ENCODE peak calls at places on chromosome 18, in nine cellular contexts. O, D, E, B, L, U, X, W and I are unnamed samples.

GRCh38 chr18:7772496-7772861 is 205.4 kb downstream of the PTPRM start:
- DNase-seq in D (no peak), X (no peak), L (no peak), W (no peak), B (no peak), E (no peak), U (no peak), O (no peak), I (no peak)

GRCh38 chr18:10035306-10035991 is 121.6 kb downstream of the VAPA start:
- DNase-seq in X (peak), B (no peak), D (no peak), L (no peak), U (no peak), W (peak), E (no peak), O (no peak), I (no peak)

GRCh38 chr18:30915336-30915988 is 127.1 kb downstream of the DSC3 start:
- DNase-seq in X (no peak), U (no peak), W (no peak), O (no peak), L (no peak), D (no peak), E (no peak), B (no peak), I (no peak)

GRCh38 chr18:361941-362913 is 94.4 kb upstream of the THOC1 start:
- DNase-seq in U (peak), W (peak), O (peak), D (no peak), E (peak), L (no peak), B (no peak), X (peak), I (no peak)

GRCh38 chr18:37612941-37613340 is 47.3 kb upstream of the CELF4 start:
- DNase-seq in D (no peak), X (no peak), O (no peak), B (no peak), U (no peak), L (no peak), E (no peak), W (no peak), I (no peak)

GRCh38 chr18:62999392-62999791 is 284.1 kb downstream of the PHLPP1 start:
- DNase-seq in U (no peak), E (no peak), W (peak), O (peak), L (no peak), D (no peak), B (no peak), X (peak), I (no peak)

GRCh38 chr18:9297007-9297393 is 37.6 kb upstream of the TWSG1 start:
- DNase-seq in B (no peak), L (no peak), O (no peak), E (no peak), D (no peak), W (no peak), X (no peak), U (no peak), I (no peak)

GRCh38 chr18:44699571-44700261 is 19.0 kb downstream of the SETBP1 start:
- DNase-seq in O (no peak), D (no peak), L (no peak), B (no peak), X (peak), W (no peak), E (no peak), U (no peak), I (no peak)

GRCh38 chr18:79456105-79456980 is 60.6 kb downstream of the NFATC1 start:
- DNase-seq in L (no peak), X (no peak), B (no peak), D (no peak), O (no peak), W (no peak), E (no peak), U (no peak), I (no peak)

GRCh38 chr18:46402396-46402795 is 254.6 kb downstream of the LOXHD1 start:
- DNase-seq in B (no peak), W (peak), E (no peak), L (no peak), X (no peak), U (peak), O (no peak), D (no peak), I (no peak)

GRCh38 chr18:26405190-26405781 is 143.1 kb downstream of the KCTD1 start:
- DNase-seq in E (peak), L (no peak), O (peak), W (peak), X (no peak), U (no peak), B (peak), D (no peak), I (no peak)

GRCh38 chr18:63982361-63982760 is 12.5 kb downstream of the SERPINB8 start:
- DNase-seq in L (no peak), E (no peak), O (no peak), W (no peak), B (no peak), X (no peak), D (no peak), U (no peak), I (no peak)

GRCh38 chr18:47931707-47932103 is 1.2 kb upstream of the SMAD2 start:
- DNase-seq in E (peak), W (no peak), D (no peak), L (peak), B (peak), X (no peak), O (no peak), U (no peak), I (peak)

GRCh38 chr18:59631583-59632181 is 65.5 kb downstream of the CCBE1 start:
- DNase-seq in E (peak), X (no peak), B (peak), L (no peak), O (peak), D (no peak), U (peak), W (no peak), I (no peak)

GRCh38 chr18:68489018-68489792 is 225.7 kb downstream of the TMX3 start:
- DNase-seq in W (no peak), B (no peak), U (no peak), L (no peak), E (peak), X (no peak), D (no peak), O (no peak), I (no peak)

GRCh38 chr18:62715829-62716678 is 713 bp downstream of the PHLPP1 start:
- DNase-seq in X (peak), E (peak), D (no peak), L (peak), W (peak), B (peak), U (no peak), O (peak), I (peak)

GRCh38 chr18:51234117-51235010 is 36.9 kb upstream of the MEX3C start:
- DNase-seq in X (no peak), E (no peak), U (no peak), B (peak), W (no peak), O (no peak), D (no peak), L (no peak), I (no peak)